ENCODE peak calls at places on chromosome X, in seven cellular contexts. D is CD8-positive, alpha-beta T cell; Y is PC-9; R is cardiac muscle cell; N is lower lobe of right lung; Z is hepatocyte; Q is suprapubic skin. G is an unnamed sample.

GRCh38 chrX:10952619-10953018 is 158.5 kb upstream of the HCCS start:
- DNase-seq in D (no peak), Y (no peak), R (no peak), N (no peak), Z (no peak), Q (no peak), G (no peak)

GRCh38 chrX:37679888-37680287 is 5.7 kb upstream of the XK start:
- DNase-seq in D (no peak), Y (no peak), R (no peak), N (no peak), Z (no peak), Q (no peak), G (no peak)

GRCh38 chrX:29948653-29949052 is 266.7 kb upstream of the MAGEB2 start:
- DNase-seq in D (no peak), Y (no peak), R (no peak), N (no peak), Z (no peak), Q (no peak), G (no peak)

GRCh38 chrX:55169782-55170181 is 50.4 kb upstream of the PAGE5 start:
- DNase-seq in D (no peak), Y (no peak), R (no peak), N (no peak), Z (no peak), Q (no peak), G (no peak)

GRCh38 chrX:155216940-155217450 is 735 bp downstream of the VBP1 start:
- DNase-seq in D (no peak), Y (no peak), R (peak; percentile 16), N (no peak), Z (peak; percentile 21), Q (no peak), G (no peak)

GRCh38 chrX:6184900-6185515 is 43.7 kb downstream of the NLGN4X start:
- DNase-seq in D (no peak), Y (peak; percentile 0), R (no peak), N (no peak), Z (no peak), Q (no peak), G (no peak)

GRCh38 chrX:17443546-17443945 is 68.5 kb downstream of the NHS start:
- DNase-seq in D (no peak), Y (no peak), R (no peak), N (no peak), Z (no peak), Q (no peak), G (no peak)

GRCh38 chrX:92232182-92232581 is 453.0 kb downstream of the PCDH11X start:
- DNase-seq in D (no peak), Y (no peak), R (peak; percentile 44), N (no peak), Z (peak; percentile 44), Q (no peak), G (no peak)

GRCh38 chrX:74492720-74493201 is 71.5 kb downstream of the SLC16A2 start:
- DNase-seq in D (peak; percentile 13), Y (no peak), R (peak; percentile 27), N (no peak), Z (no peak), Q (no peak), G (no peak)

GRCh38 chrX:118116308-118117068 is at the start of gene KLHL13:
- DNase-seq in D (peak; percentile 9), Y (no peak), R (peak; percentile 64), N (peak; percentile 27), Z (peak; percentile 64), Q (peak; percentile 63), G (no peak)

GRCh38 chrX:118117069-118117405 is 427 bp upstream of the KLHL13 start:
- DNase-seq in D (no peak), Y (no peak), R (no peak), N (peak; percentile 38), Z (no peak), Q (peak; percentile 72), G (no peak)

GRCh38 chrX:118115948-118116307 is 682 bp downstream of the KLHL13 start:
- DNase-seq in D (no peak), Y (no peak), R (no peak), N (no peak), Z (no peak), Q (no peak), G (no peak)
- H3K4me3 ChIP-seq in D (peak overlapping the region; percentile 43), Y (no peak overlapping the region), R (peak overlapping the region; percentile 53), N (peak overlapping the region; percentile 54), Z (peak overlapping the region; percentile 87), Q (peak overlapping the region; percentile 62), G (peak overlapping the region; percentile 48)

GRCh38 chrX:133054761-133055385 is 42.0 kb downstream of the USP26 start:
- DNase-seq in D (no peak), Y (no peak), R (no peak), N (no peak), Z (no peak), Q (no peak), G (no peak)
- TF ChIP-seq CTCF in D (no peak), Y (no peak), R (no peak), N (no peak), Z (no peak), Q (no peak), G (no peak)

GRCh38 chrX:71177327-71177726 is 32.7 kb downstream of the NLGN3 start:
- DNase-seq in D (no peak), Y (no peak), R (no peak), N (no peak), Z (no peak), Q (no peak), G (no peak)
- H3K27me3 ChIP-seq in D (no peaks in the 10 kb centered on the region), Y (no peaks in the 10 kb centered on the region), R (no peaks in the 10 kb centered on the region), N (no peaks in the 10 kb centered on the region), Z (no peaks in the 10 kb centered on the region), Q (no peaks in the 10 kb centered on the region), G (no peaks in the 10 kb centered on the region)

DNA sequence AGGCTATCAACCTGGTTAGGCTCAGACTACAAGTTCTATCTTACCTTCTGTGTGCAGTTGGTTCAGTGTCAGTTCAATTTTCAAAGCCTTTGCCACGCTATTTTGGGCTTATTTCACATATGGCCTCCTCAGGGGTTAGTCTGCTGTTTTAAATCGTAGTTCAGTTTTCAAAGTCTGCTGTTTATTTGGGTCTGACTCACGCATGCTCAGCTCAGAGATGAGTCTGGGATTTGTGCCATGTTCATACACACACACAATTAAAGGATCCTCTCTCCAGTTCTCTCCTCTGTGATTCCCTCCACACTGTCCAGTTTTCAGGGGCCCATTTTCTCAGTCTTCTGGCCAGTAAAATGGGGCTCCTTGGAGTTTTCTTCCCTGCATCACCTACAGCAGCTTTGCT is 32.2 kb upstream of the ZFX start:
- DNase-seq in D (no peak), Y (no peak), R (no peak), N (no peak), Z (peak; percentile 43), Q (no peak), G (peak; percentile 39)
- H3K4me3 ChIP-seq in D (no peak overlapping the region), Y (no peak overlapping the region), R (no peak overlapping the region), N (no peak overlapping the region), Z (no peak overlapping the region), Q (no peak overlapping the region), G (no peak overlapping the region)

GRCh38 chrX:109393859-109394258 is 88.0 kb downstream of the GUCY2F start:
- DNase-seq in D (no peak), Y (no peak), R (no peak), N (no peak), Z (no peak), Q (no peak), G (no peak)
- TF ChIP-seq CTCF in D (no peak), Y (no peak), R (peak; percentile 6), N (no peak), Z (no peak), Q (no peak), G (no peak)

DNA sequence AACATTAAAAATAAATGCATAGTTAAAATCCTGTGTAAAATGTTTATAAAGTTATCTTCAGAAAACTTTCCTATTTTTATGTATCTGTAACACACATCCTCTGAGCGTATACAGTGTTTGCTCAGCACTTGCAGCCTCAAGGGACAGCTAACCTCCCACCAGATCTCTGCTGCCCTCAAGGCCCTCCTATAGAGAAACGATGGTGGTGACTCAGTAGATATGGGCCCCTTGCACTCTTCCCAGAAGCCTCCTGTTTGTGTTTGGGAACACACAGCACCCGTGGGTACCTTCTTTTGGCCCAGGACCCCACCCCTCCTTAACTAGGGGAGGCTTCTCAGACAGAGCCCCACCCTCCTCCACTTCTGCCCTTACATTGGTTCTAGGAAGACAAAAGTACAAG is 26.7 kb downstream of the PJA1 start:
- DNase-seq in D (no peak), Y (no peak), R (no peak), N (no peak), Z (no peak), Q (no peak), G (no peak)
- H3K27me3 ChIP-seq in D (no peaks in the 10 kb centered on the region), Y (no peaks in the 10 kb centered on the region), R (no peaks in the 10 kb centered on the region), N (no peaks in the 10 kb centered on the region), Z (no peaks in the 10 kb centered on the region), Q (no peaks in the 10 kb centered on the region), G (no peaks in the 10 kb centered on the region)

GRCh38 chrX:132409780-132410556 is 78.9 kb downstream of the MBNL3 start:
- DNase-seq in D (no peak), Y (no peak), R (no peak), N (no peak), Z (no peak), Q (no peak), G (no peak)
- H3K4me3 ChIP-seq in D (no peak overlapping the region), Y (no peak overlapping the region), R (no peak overlapping the region), N (no peak overlapping the region), Z (no peak overlapping the region), Q (no peak overlapping the region), G (no peak overlapping the region)

G was measured in BJ.